ENCODE peak calls at places on chromosomes 4 and X, in eight cellular contexts. One of them, this sample, is unnamed.

GRCh38 chr4:120921456-120922389 is 803 bp downstream of the PRDM5 start:
- DNase-seq in brain microvascular endothelial cell: peak
- DNase-seq in endothelial cell of umbilical vein: peak
- DNase-seq in HepG2: no peak
- DNase-seq in right cardiac atrium: peak
- DNase-seq in heart right ventricle: peak
- DNase-seq in HCT116: no peak
- DNase-seq in aorta: peak
- DNase-seq in this sample: no peak

GRCh38 chrX:65528705-65529340 is 5.8 kb downstream of the LAS1L start:
- DNase-seq in endothelial cell of umbilical vein: peak
- DNase-seq in HCT116: no peak
- DNase-seq in HepG2: no peak
- DNase-seq in heart right ventricle: peak
- DNase-seq in brain microvascular endothelial cell: peak
- DNase-seq in right cardiac atrium: peak
- DNase-seq in aorta: no peak
- DNase-seq in this sample: peak

GRCh38 chrX:65667503-65668355 is at the start of gene MSN:
- DNase-seq in endothelial cell of umbilical vein: peak
- DNase-seq in brain microvascular endothelial cell: peak
- DNase-seq in HepG2: no peak
- DNase-seq in HCT116: no peak
- DNase-seq in aorta: peak
- DNase-seq in heart right ventricle: peak
- DNase-seq in right cardiac atrium: peak
- DNase-seq in this sample: no peak

GRCh38 chr4:2537011-2537830 is 774 bp downstream of the FAM193A start:
- DNase-seq in heart right ventricle: peak
- DNase-seq in aorta: peak
- DNase-seq in HCT116: no peak
- DNase-seq in right cardiac atrium: peak
- DNase-seq in HepG2: peak
- DNase-seq in brain microvascular endothelial cell: no peak
- DNase-seq in endothelial cell of umbilical vein: peak
- DNase-seq in this sample: no peak

GRCh38 chrX:95056901-95057300 is 1382.9 kb downstream of the FAM133A start:
- DNase-seq in heart right ventricle: no peak
- DNase-seq in aorta: no peak
- DNase-seq in endothelial cell of umbilical vein: no peak
- DNase-seq in right cardiac atrium: no peak
- DNase-seq in brain microvascular endothelial cell: no peak
- DNase-seq in HCT116: no peak
- DNase-seq in HepG2: no peak
- DNase-seq in this sample: no peak

GRCh38 chrX:43677993-43678392 is 21.9 kb downstream of the MAOA start:
- DNase-seq in heart right ventricle: no peak
- DNase-seq in brain microvascular endothelial cell: no peak
- DNase-seq in aorta: no peak
- DNase-seq in endothelial cell of umbilical vein: no peak
- DNase-seq in HCT116: no peak
- DNase-seq in right cardiac atrium: no peak
- DNase-seq in HepG2: no peak
- DNase-seq in this sample: no peak

GRCh38 chrX:2538016-2538415 is 37.2 kb upstream of the DHRSX start:
- DNase-seq in HepG2: no peak
- DNase-seq in brain microvascular endothelial cell: no peak
- DNase-seq in heart right ventricle: no peak
- DNase-seq in endothelial cell of umbilical vein: no peak
- DNase-seq in right cardiac atrium: no peak
- DNase-seq in HCT116: no peak
- DNase-seq in aorta: no peak
- DNase-seq in this sample: no peak

GRCh38 chr4:73341454-73341853 is 62.6 kb upstream of the ALB start:
- DNase-seq in right cardiac atrium: no peak
- DNase-seq in brain microvascular endothelial cell: peak
- DNase-seq in heart right ventricle: no peak
- DNase-seq in endothelial cell of umbilical vein: peak
- DNase-seq in HepG2: peak
- DNase-seq in HCT116: peak
- DNase-seq in aorta: no peak
- DNase-seq in this sample: peak

GRCh38 chrX:94524867-94525266 is 850.9 kb downstream of the FAM133A start:
- DNase-seq in HepG2: no peak
- DNase-seq in brain microvascular endothelial cell: no peak
- DNase-seq in endothelial cell of umbilical vein: no peak
- DNase-seq in HCT116: no peak
- DNase-seq in aorta: no peak
- DNase-seq in right cardiac atrium: no peak
- DNase-seq in heart right ventricle: no peak
- DNase-seq in this sample: no peak

GRCh38 chr4:128686032-128686465 is 123.5 kb upstream of the JADE1 start:
- DNase-seq in aorta: no peak
- DNase-seq in HepG2: peak
- DNase-seq in endothelial cell of umbilical vein: no peak
- DNase-seq in heart right ventricle: no peak
- DNase-seq in brain microvascular endothelial cell: peak
- DNase-seq in right cardiac atrium: no peak
- DNase-seq in HCT116: no peak
- DNase-seq in this sample: no peak

GRCh38 chr4:45350438-45350837 is 624.1 kb upstream of the GNPDA2 start:
- DNase-seq in endothelial cell of umbilical vein: no peak
- DNase-seq in heart right ventricle: no peak
- DNase-seq in aorta: no peak
- DNase-seq in right cardiac atrium: no peak
- DNase-seq in HCT116: no peak
- DNase-seq in brain microvascular endothelial cell: no peak
- DNase-seq in HepG2: no peak
- DNase-seq in this sample: no peak

GRCh38 chr4:48033825-48034413 is 17.3 kb downstream of the NIPAL1 start:
- DNase-seq in brain microvascular endothelial cell: peak
- DNase-seq in HepG2: peak
- DNase-seq in HCT116: peak
- DNase-seq in right cardiac atrium: no peak
- DNase-seq in aorta: no peak
- DNase-seq in heart right ventricle: no peak
- DNase-seq in endothelial cell of umbilical vein: peak
- DNase-seq in this sample: no peak

GRCh38 chr4:8915201-8916200 is 43.9 kb upstream of the HMX1 start:
- DNase-seq in HepG2: no peak
- DNase-seq in brain microvascular endothelial cell: no peak
- DNase-seq in aorta: peak
- DNase-seq in HCT116: no peak
- DNase-seq in heart right ventricle: no peak
- DNase-seq in endothelial cell of umbilical vein: no peak
- DNase-seq in right cardiac atrium: no peak
- DNase-seq in this sample: no peak

GRCh38 chrX:57595381-57595811 is 3.6 kb downstream of the ZXDB start:
- DNase-seq in HCT116: no peak
- DNase-seq in brain microvascular endothelial cell: peak
- DNase-seq in aorta: no peak
- DNase-seq in right cardiac atrium: no peak
- DNase-seq in HepG2: no peak
- DNase-seq in endothelial cell of umbilical vein: peak
- DNase-seq in heart right ventricle: no peak
- DNase-seq in this sample: no peak

GRCh38 chr4:26885912-26886274 is 25.3 kb downstream of the STIM2 start:
- DNase-seq in endothelial cell of umbilical vein: no peak
- DNase-seq in HepG2: no peak
- DNase-seq in heart right ventricle: no peak
- DNase-seq in brain microvascular endothelial cell: no peak
- DNase-seq in aorta: no peak
- DNase-seq in HCT116: no peak
- DNase-seq in right cardiac atrium: no peak
- DNase-seq in this sample: no peak

GRCh38 chrX:54049801-54050200 is 5.5 kb upstream of the PHF8 start:
- DNase-seq in HepG2: no peak
- DNase-seq in heart right ventricle: no peak
- DNase-seq in endothelial cell of umbilical vein: no peak
- DNase-seq in brain microvascular endothelial cell: no peak
- DNase-seq in aorta: no peak
- DNase-seq in HCT116: no peak
- DNase-seq in right cardiac atrium: no peak
- DNase-seq in this sample: no peak

GRCh38 chr4:68466751-68467150 is 19.5 kb downstream of the TMPRSS11E start:
- DNase-seq in brain microvascular endothelial cell: no peak
- DNase-seq in endothelial cell of umbilical vein: no peak
- DNase-seq in HCT116: no peak
- DNase-seq in aorta: no peak
- DNase-seq in heart right ventricle: no peak
- DNase-seq in HepG2: no peak
- DNase-seq in right cardiac atrium: no peak
- DNase-seq in this sample: no peak

GRCh38 chr4:38939150-38939549 is 71.5 kb downstream of the FAM114A1 start:
- DNase-seq in endothelial cell of umbilical vein: no peak
- DNase-seq in HCT116: no peak
- DNase-seq in right cardiac atrium: no peak
- DNase-seq in HepG2: no peak
- DNase-seq in aorta: no peak
- DNase-seq in brain microvascular endothelial cell: no peak
- DNase-seq in heart right ventricle: no peak
- DNase-seq in this sample: no peak

GRCh38 chrX:130091976-130092522 is 18.2 kb downstream of the ELF4 start:
- DNase-seq in right cardiac atrium: no peak
- DNase-seq in brain microvascular endothelial cell: no peak
- DNase-seq in HepG2: peak
- DNase-seq in endothelial cell of umbilical vein: peak
- DNase-seq in heart right ventricle: peak
- DNase-seq in HCT116: no peak
- DNase-seq in aorta: peak
- DNase-seq in this sample: no peak

GRCh38 chr4:38615847-38616246 is 48.2 kb upstream of the KLF3 start:
- DNase-seq in right cardiac atrium: no peak
- DNase-seq in endothelial cell of umbilical vein: no peak
- DNase-seq in HepG2: no peak
- DNase-seq in aorta: no peak
- DNase-seq in heart right ventricle: no peak
- DNase-seq in brain microvascular endothelial cell: no peak
- DNase-seq in HCT116: no peak
- DNase-seq in this sample: no peak

GRCh38 chr4:140137654-140138053 is 16.3 kb downstream of the MAML3 start:
- DNase-seq in HCT116: no peak
- DNase-seq in endothelial cell of umbilical vein: peak
- DNase-seq in right cardiac atrium: no peak
- DNase-seq in HepG2: no peak
- DNase-seq in heart right ventricle: no peak
- DNase-seq in brain microvascular endothelial cell: peak
- DNase-seq in aorta: no peak
- DNase-seq in this sample: no peak

GRCh38 chr4:83216856-83217683 is 67.5 kb downstream of the COQ2 start:
- DNase-seq in endothelial cell of umbilical vein: no peak
- DNase-seq in aorta: no peak
- DNase-seq in heart right ventricle: no peak
- DNase-seq in HCT116: no peak
- DNase-seq in HepG2: no peak
- DNase-seq in right cardiac atrium: no peak
- DNase-seq in brain microvascular endothelial cell: no peak
- DNase-seq in this sample: no peak
- H3K4me3 ChIP-seq in endothelial cell of umbilical vein: no peak
- H3K4me3 ChIP-seq in aorta: no peak
- H3K4me3 ChIP-seq in heart right ventricle: no peak
- H3K4me3 ChIP-seq in HCT116: no peak
- H3K4me3 ChIP-seq in HepG2: no peak
- H3K4me3 ChIP-seq in right cardiac atrium: no peak
- H3K4me3 ChIP-seq in brain microvascular endothelial cell: no peak
- H3K4me3 ChIP-seq in this sample: no peak

DNA sequence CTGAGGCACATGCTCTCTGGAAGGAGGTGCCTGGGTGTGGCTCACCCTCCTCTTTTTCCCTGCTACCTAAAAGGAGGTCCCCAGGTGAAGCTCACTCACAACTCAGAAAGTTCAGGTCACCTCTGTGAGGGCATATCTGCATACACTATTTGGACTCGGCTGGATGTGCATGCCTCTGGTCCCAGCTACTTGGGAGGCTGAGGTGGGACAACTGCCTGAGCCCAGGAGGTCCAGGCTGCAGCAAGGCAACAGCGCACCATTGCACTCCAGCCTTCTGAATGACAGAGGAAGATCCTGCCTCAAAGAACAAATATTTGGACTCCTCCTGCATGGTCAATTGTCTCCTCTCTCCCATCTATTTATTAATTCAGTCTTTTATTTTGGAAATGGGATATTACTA is 46.4 kb downstream of the CPLX1 start:
- DNase-seq in HCT116: no peak
- DNase-seq in right cardiac atrium: no peak
- DNase-seq in heart right ventricle: no peak
- DNase-seq in aorta: peak
- DNase-seq in HepG2: no peak
- DNase-seq in brain microvascular endothelial cell: no peak
- DNase-seq in endothelial cell of umbilical vein: no peak
- DNase-seq in this sample: no peak
- H3K4me3 ChIP-seq in HCT116: no peak
- H3K4me3 ChIP-seq in right cardiac atrium: no peak
- H3K4me3 ChIP-seq in heart right ventricle: no peak
- H3K4me3 ChIP-seq in aorta: no peak
- H3K4me3 ChIP-seq in HepG2: no peak
- H3K4me3 ChIP-seq in brain microvascular endothelial cell: peak
- H3K4me3 ChIP-seq in endothelial cell of umbilical vein: no peak
- H3K4me3 ChIP-seq in this sample: no peak

DNA sequence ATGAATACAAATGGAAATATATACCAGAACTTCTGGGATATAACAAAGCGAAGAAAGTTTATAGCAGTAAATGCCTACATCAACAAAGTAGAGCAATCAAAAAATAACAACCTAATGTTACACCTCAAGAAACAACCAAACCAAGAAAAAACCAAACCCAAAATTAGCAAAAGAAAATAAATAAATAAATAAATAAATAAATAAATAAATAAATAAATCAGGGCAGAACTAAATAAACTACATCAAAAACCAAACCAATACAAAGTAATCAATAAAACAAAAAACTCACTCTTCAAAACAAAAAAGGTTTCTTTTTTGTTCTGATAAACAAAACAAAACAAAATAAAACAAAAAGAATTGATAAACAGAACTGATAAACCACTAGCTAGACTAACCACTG is 88.4 kb upstream of the SPIN4 start:
- DNase-seq in heart right ventricle: no peak
- DNase-seq in HepG2: no peak
- DNase-seq in HCT116: no peak
- DNase-seq in endothelial cell of umbilical vein: no peak
- DNase-seq in right cardiac atrium: no peak
- DNase-seq in aorta: no peak
- DNase-seq in brain microvascular endothelial cell: no peak
- DNase-seq in this sample: no peak
- H3K4me3 ChIP-seq in heart right ventricle: no peak
- H3K4me3 ChIP-seq in HepG2: no peak
- H3K4me3 ChIP-seq in HCT116: no peak
- H3K4me3 ChIP-seq in endothelial cell of umbilical vein: no peak
- H3K4me3 ChIP-seq in right cardiac atrium: no peak
- H3K4me3 ChIP-seq in aorta: no peak
- H3K4me3 ChIP-seq in brain microvascular endothelial cell: no peak
- H3K4me3 ChIP-seq in this sample: no peak

DNA sequence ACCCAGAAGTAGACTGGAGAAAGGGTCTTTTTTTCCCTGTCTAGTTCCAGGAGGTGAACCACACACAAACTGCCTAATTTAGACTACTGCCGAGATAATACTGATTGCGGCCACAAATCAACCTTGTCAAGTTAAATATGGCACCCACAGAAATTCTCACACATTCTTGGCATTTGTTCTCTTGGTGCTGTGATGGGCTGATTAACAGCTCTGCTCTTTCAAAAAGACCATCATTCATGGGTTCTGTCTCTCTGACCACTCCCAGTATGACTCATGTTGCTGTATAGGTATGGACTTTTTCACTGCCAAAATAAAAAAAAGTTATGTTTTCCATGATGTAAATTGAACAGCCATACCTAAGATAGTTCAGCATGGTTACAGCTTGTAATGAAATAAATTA is 1003.5 kb upstream of the LCORL start:
- DNase-seq in brain microvascular endothelial cell: no peak
- DNase-seq in HepG2: no peak
- DNase-seq in endothelial cell of umbilical vein: no peak
- DNase-seq in HCT116: no peak
- DNase-seq in aorta: no peak
- DNase-seq in heart right ventricle: no peak
- DNase-seq in right cardiac atrium: no peak
- DNase-seq in this sample: no peak
- H3K4me3 ChIP-seq in brain microvascular endothelial cell: no peak
- H3K4me3 ChIP-seq in HepG2: no peak
- H3K4me3 ChIP-seq in endothelial cell of umbilical vein: no peak
- H3K4me3 ChIP-seq in HCT116: no peak
- H3K4me3 ChIP-seq in aorta: no peak
- H3K4me3 ChIP-seq in heart right ventricle: no peak
- H3K4me3 ChIP-seq in right cardiac atrium: no peak
- H3K4me3 ChIP-seq in this sample: no peak